ENCODE peak calls at places on chromosomes 13 and 19, in six cellular contexts. One of them, this sample, is unnamed. For H3K4me1, the result is how much of the 10 kb centered on the place peaks cover.

GRCh38 chr19:3047307-3048189 is 14.7 kb downstream of the TLE5 start:
- DNase-seq in lung: peak
- DNase-seq in transverse colon: peak
- DNase-seq in GM23248: peak
- DNase-seq in tibial nerve: peak
- DNase-seq in tibial artery: peak
- DNase-seq in this sample: peak

GRCh38 chr19:40530091-40530901 is 46.4 kb upstream of the SHKBP1 start:
- DNase-seq in lung: no peak
- DNase-seq in transverse colon: no peak
- DNase-seq in GM23248: peak
- DNase-seq in tibial nerve: no peak
- DNase-seq in tibial artery: no peak
- DNase-seq in this sample: peak

GRCh38 chr19:53659292-53659691 is 27.5 kb downstream of the DPRX start:
- DNase-seq in lung: no peak
- DNase-seq in transverse colon: no peak
- DNase-seq in GM23248: peak
- DNase-seq in tibial nerve: no peak
- DNase-seq in tibial artery: no peak
- DNase-seq in this sample: no peak

GRCh38 chr19:52689804-52690394 is 44.9 kb downstream of the ZNF611 start:
- DNase-seq in lung: peak
- DNase-seq in transverse colon: peak
- DNase-seq in GM23248: peak
- DNase-seq in tibial nerve: peak
- DNase-seq in tibial artery: peak
- DNase-seq in this sample: peak

GRCh38 chr19:20028611-20029010 is 10.7 kb downstream of the ZNF682 start:
- DNase-seq in lung: no peak
- DNase-seq in transverse colon: no peak
- DNase-seq in GM23248: no peak
- DNase-seq in tibial nerve: no peak
- DNase-seq in tibial artery: no peak
- DNase-seq in this sample: no peak

GRCh38 chr19:57263244-57263643 is 17.0 kb upstream of the ZNF460 start:
- DNase-seq in lung: no peak
- DNase-seq in transverse colon: no peak
- DNase-seq in GM23248: no peak
- DNase-seq in tibial nerve: no peak
- DNase-seq in tibial artery: no peak
- DNase-seq in this sample: no peak

GRCh38 chr13:80116107-80116506 is 224.8 kb downstream of the SPRY2 start:
- DNase-seq in lung: no peak
- DNase-seq in transverse colon: no peak
- DNase-seq in GM23248: peak
- DNase-seq in tibial nerve: no peak
- DNase-seq in tibial artery: no peak
- DNase-seq in this sample: no peak

GRCh38 chr19:46639356-46640061 is 3.5 kb upstream of the GNG8 start:
- DNase-seq in lung: no peak
- DNase-seq in transverse colon: peak
- DNase-seq in GM23248: peak
- DNase-seq in tibial nerve: no peak
- DNase-seq in tibial artery: peak
- DNase-seq in this sample: peak

GRCh38 chr19:50427997-50428425 is 4.7 kb upstream of the MYBPC2 start:
- DNase-seq in lung: peak
- DNase-seq in transverse colon: peak
- DNase-seq in GM23248: peak
- DNase-seq in tibial nerve: peak
- DNase-seq in tibial artery: peak
- DNase-seq in this sample: peak

GRCh38 chr13:66138172-66138811 is 1091.8 kb downstream of the PCDH9 start:
- DNase-seq in lung: no peak
- DNase-seq in transverse colon: no peak
- DNase-seq in GM23248: no peak
- DNase-seq in tibial nerve: no peak
- DNase-seq in tibial artery: no peak
- DNase-seq in this sample: no peak

GRCh38 chr13:61988810-61989209 is 573.2 kb upstream of the PCDH20 start:
- DNase-seq in lung: no peak
- DNase-seq in transverse colon: no peak
- DNase-seq in GM23248: no peak
- DNase-seq in tibial nerve: no peak
- DNase-seq in tibial artery: no peak
- DNase-seq in this sample: no peak

GRCh38 chr19:43658001-43658400 is 12.0 kb downstream of the PLAUR start:
- DNase-seq in lung: no peak
- DNase-seq in transverse colon: no peak
- DNase-seq in GM23248: no peak
- DNase-seq in tibial nerve: no peak
- DNase-seq in tibial artery: no peak
- DNase-seq in this sample: no peak

GRCh38 chr13:95247857-95248256 is 53.4 kb downstream of the ABCC4 start:
- DNase-seq in lung: no peak
- DNase-seq in transverse colon: no peak
- DNase-seq in GM23248: no peak
- DNase-seq in tibial nerve: no peak
- DNase-seq in tibial artery: no peak
- DNase-seq in this sample: no peak

GRCh38 chr13:95251641-95252040 is 49.6 kb downstream of the ABCC4 start:
- DNase-seq in lung: no peak
- DNase-seq in transverse colon: no peak
- DNase-seq in GM23248: no peak
- DNase-seq in tibial nerve: no peak
- DNase-seq in tibial artery: no peak
- DNase-seq in this sample: no peak

GRCh38 chr13:95248953-95249352 is 52.3 kb downstream of the ABCC4 start:
- DNase-seq in lung: no peak
- DNase-seq in transverse colon: no peak
- DNase-seq in GM23248: no peak
- DNase-seq in tibial nerve: no peak
- DNase-seq in tibial artery: no peak
- DNase-seq in this sample: no peak

GRCh38 chr13:95253033-95253432 is 48.2 kb downstream of the ABCC4 start:
- DNase-seq in lung: no peak
- DNase-seq in transverse colon: no peak
- DNase-seq in GM23248: no peak
- DNase-seq in tibial nerve: no peak
- DNase-seq in tibial artery: no peak
- DNase-seq in this sample: no peak

GRCh38 chr13:95250961-95251360 is 50.3 kb downstream of the ABCC4 start:
- DNase-seq in lung: no peak
- DNase-seq in transverse colon: no peak
- DNase-seq in GM23248: no peak
- DNase-seq in tibial nerve: no peak
- DNase-seq in tibial artery: no peak
- DNase-seq in this sample: no peak
- H3K4me1 ChIP-seq in lung: under half
- H3K4me1 ChIP-seq in transverse colon: under half
- H3K4me1 ChIP-seq in GM23248: under half
- H3K4me1 ChIP-seq in tibial nerve: under half
- H3K4me1 ChIP-seq in tibial artery: under half
- H3K4me1 ChIP-seq in this sample: under half

DNA sequence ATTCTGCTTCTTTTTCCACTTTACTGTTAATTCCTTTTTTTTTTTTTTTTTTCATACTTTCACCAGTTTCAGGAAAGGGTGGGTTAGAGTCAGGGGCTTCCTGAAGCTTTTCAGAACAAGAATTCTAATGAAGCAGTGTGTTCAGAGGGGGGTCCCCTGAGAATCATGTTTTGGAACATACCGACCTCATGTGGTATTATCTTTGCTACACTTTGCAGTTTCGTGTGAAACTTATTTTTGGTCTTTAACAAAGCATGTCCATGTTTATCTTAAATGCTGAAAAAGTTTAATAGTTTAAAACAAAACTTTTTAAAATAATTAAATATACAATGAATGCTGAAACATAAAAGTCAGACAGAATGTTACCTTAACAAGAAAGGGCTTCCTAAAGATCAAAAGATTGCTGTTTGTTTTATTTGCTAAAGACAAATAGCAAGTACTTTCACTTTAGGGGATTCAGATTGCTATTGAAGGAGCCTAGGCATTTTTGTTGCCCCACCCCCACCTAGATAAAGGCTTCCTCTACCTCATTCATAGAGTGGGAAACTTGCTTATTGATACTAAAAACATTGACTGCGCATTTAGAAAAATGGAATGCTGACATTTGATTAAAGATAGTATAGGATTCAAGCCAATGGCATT is 21.1 kb upstream of the POMP start:
- DNase-seq in lung: no peak
- DNase-seq in transverse colon: no peak
- DNase-seq in GM23248: no peak
- DNase-seq in tibial nerve: peak
- DNase-seq in tibial artery: no peak
- DNase-seq in this sample: no peak
- H3K4me1 ChIP-seq in lung: under half
- H3K4me1 ChIP-seq in transverse colon: under half
- H3K4me1 ChIP-seq in GM23248: under half
- H3K4me1 ChIP-seq in tibial nerve: under half
- H3K4me1 ChIP-seq in tibial artery: under half
- H3K4me1 ChIP-seq in this sample: under half

DNA sequence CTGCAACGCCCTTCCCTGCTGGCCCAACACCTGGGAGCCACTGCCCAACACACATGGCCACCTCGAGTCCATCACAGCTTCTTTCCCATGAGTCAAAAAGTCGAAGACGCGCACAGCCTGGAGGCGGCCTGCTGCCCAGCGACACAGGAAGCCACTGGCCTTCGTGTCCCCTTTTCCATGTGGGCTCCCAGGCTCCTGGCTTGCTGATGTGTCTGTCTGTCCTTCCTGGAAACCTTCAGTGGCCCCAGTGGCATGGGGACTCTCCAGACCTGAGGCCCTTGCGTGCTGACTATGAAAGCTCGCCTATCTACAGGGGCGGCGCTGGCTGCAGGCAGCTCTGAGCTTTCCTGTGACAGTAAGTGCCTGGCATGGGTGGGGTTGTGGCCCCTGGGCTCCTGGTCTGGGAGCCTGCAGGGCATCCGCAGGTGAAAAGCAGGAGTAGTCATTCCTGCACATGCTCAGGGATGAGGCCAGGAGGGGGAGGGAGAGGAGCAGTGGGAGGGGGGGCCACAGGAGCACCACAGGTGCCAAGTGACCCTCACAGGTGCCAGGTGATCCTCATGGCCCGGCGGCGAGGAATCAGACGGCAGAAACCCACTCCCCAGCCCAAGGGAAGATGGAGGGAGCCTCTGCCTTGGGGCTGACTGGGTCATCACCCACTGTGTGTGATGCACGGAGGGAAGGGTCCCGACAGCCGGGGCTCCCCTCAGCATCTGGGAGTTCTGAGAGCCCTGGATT is 27.5 kb downstream of the SH3GL1 start:
- DNase-seq in lung: no peak
- DNase-seq in transverse colon: no peak
- DNase-seq in GM23248: no peak
- DNase-seq in tibial nerve: no peak
- DNase-seq in tibial artery: no peak
- DNase-seq in this sample: no peak
- H3K4me1 ChIP-seq in lung: under half
- H3K4me1 ChIP-seq in transverse colon: half or more
- H3K4me1 ChIP-seq in GM23248: half or more
- H3K4me1 ChIP-seq in tibial nerve: half or more
- H3K4me1 ChIP-seq in tibial artery: half or more
- H3K4me1 ChIP-seq in this sample: half or more

GRCh38 chr19:35336166-35336955 is 7.4 kb downstream of the CD22 start:
- DNase-seq in lung: no peak
- DNase-seq in transverse colon: no peak
- DNase-seq in GM23248: no peak
- DNase-seq in tibial nerve: no peak
- DNase-seq in tibial artery: no peak
- DNase-seq in this sample: no peak
- H3K4me1 ChIP-seq in lung: under half
- H3K4me1 ChIP-seq in transverse colon: under half
- H3K4me1 ChIP-seq in GM23248: under half
- H3K4me1 ChIP-seq in tibial nerve: under half
- H3K4me1 ChIP-seq in tibial artery: under half
- H3K4me1 ChIP-seq in this sample: under half

DNA sequence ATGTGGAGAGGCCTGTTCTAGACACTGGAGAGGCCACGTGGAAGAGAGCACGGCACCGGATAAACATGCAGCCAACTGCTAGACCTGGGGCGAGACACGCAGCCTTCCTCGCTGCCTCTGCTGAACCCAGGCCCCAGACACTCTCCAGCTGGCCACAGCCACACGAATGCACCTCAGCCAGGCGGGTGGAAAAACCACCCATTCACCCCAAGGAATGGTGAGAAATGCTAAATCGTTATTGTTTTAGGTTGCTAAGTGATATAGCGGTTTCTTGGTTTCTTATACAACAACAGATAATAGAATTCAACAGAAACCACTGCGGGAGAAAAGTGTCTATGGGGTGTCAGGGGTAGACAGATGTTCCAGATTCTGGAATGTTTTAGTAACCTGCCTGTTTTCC is 52.5 kb downstream of the STK24 start:
- DNase-seq in lung: no peak
- DNase-seq in transverse colon: no peak
- DNase-seq in GM23248: no peak
- DNase-seq in tibial nerve: no peak
- DNase-seq in tibial artery: no peak
- DNase-seq in this sample: no peak
- H3K4me1 ChIP-seq in lung: under half
- H3K4me1 ChIP-seq in transverse colon: under half
- H3K4me1 ChIP-seq in GM23248: under half
- H3K4me1 ChIP-seq in tibial nerve: under half
- H3K4me1 ChIP-seq in tibial artery: under half
- H3K4me1 ChIP-seq in this sample: under half

DNA sequence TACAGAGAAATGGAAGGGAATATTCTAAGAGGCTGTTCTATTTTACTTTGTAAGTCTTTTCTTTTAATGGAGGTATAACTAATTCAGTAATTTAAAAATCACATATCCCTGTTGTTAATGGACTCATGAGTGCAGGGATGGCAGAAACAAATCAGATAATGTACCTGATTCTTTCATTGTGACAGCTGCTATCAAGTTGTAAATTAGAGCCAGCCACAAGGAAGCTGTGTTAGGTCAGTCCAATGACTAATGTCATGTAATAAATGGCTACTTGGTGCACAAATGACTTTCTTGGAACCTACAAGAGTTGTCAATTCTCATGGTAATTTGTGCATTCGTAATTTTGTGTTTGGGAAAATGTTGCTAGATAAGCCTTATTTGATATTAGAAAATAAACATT is 446.4 kb downstream of the DCT start:
- DNase-seq in lung: no peak
- DNase-seq in transverse colon: no peak
- DNase-seq in GM23248: no peak
- DNase-seq in tibial nerve: no peak
- DNase-seq in tibial artery: no peak
- DNase-seq in this sample: no peak
- H3K4me1 ChIP-seq in lung: under half
- H3K4me1 ChIP-seq in transverse colon: under half
- H3K4me1 ChIP-seq in GM23248: under half
- H3K4me1 ChIP-seq in tibial nerve: under half
- H3K4me1 ChIP-seq in tibial artery: under half
- H3K4me1 ChIP-seq in this sample: under half